ENCODE peak calls at places on chromosomes 2 and 18, in five cellular contexts. One of them, this sample, is unnamed. For H3K4me1, the result is how much of the 10 kb centered on the place peaks cover.

GRCh38 chr2:5121677-5122076 is 570.5 kb upstream of the SOX11 start:
- DNase-seq in HepG2: no peak
- DNase-seq in GM12878: no peak
- DNase-seq in K562: no peak
- DNase-seq in HCT116: no peak
- DNase-seq in this sample: no peak

GRCh38 chr2:106065983-106066826 is 127.9 kb downstream of the UXS1 start:
- DNase-seq in GM12878: no peak
- DNase-seq in HCT116: no peak
- DNase-seq in HepG2: no peak
- DNase-seq in K562: no peak
- DNase-seq in this sample: no peak

GRCh38 chr2:38030590-38031326 is 45.2 kb downstream of the CYP1B1 start:
- DNase-seq in HCT116: no peak
- DNase-seq in K562: no peak
- DNase-seq in HepG2: no peak
- DNase-seq in GM12878: no peak
- DNase-seq in this sample: no peak

GRCh38 chr2:120481446-120482194 is 135.7 kb downstream of the INHBB start:
- DNase-seq in HepG2: peak
- DNase-seq in GM12878: no peak
- DNase-seq in HCT116: no peak
- DNase-seq in K562: no peak
- DNase-seq in this sample: no peak

GRCh38 chr2:168156661-168157060 is 90.7 kb downstream of the STK39 start:
- DNase-seq in GM12878: no peak
- DNase-seq in HepG2: no peak
- DNase-seq in K562: no peak
- DNase-seq in HCT116: no peak
- DNase-seq in this sample: no peak

GRCh38 chr2:96140941-96141623 is 2.8 kb upstream of the ASTL start:
- DNase-seq in GM12878: no peak
- DNase-seq in HepG2: no peak
- DNase-seq in K562: no peak
- DNase-seq in HCT116: no peak
- DNase-seq in this sample: no peak

GRCh38 chr2:99810241-99810640 is 320.4 kb upstream of the REV1 start:
- DNase-seq in HCT116: no peak
- DNase-seq in K562: no peak
- DNase-seq in HepG2: no peak
- DNase-seq in GM12878: no peak
- DNase-seq in this sample: no peak

GRCh38 chr2:42256502-42256901 is 87.3 kb downstream of the EML4 start:
- DNase-seq in HCT116: no peak
- DNase-seq in HepG2: no peak
- DNase-seq in K562: no peak
- DNase-seq in GM12878: peak
- DNase-seq in this sample: no peak

GRCh38 chr2:20629181-20629580 is 21.7 kb downstream of the HS1BP3 start:
- DNase-seq in GM12878: no peak
- DNase-seq in K562: no peak
- DNase-seq in HepG2: no peak
- DNase-seq in HCT116: no peak
- DNase-seq in this sample: no peak

GRCh38 chr2:65671670-65672069 is 239.3 kb upstream of the SPRED2 start:
- DNase-seq in HCT116: no peak
- DNase-seq in GM12878: no peak
- DNase-seq in HepG2: no peak
- DNase-seq in K562: no peak
- DNase-seq in this sample: no peak

GRCh38 chr2:64405476-64406406 is 48.2 kb upstream of the LGALSL start:
- DNase-seq in HCT116: no peak
- DNase-seq in GM12878: no peak
- DNase-seq in K562: no peak
- DNase-seq in HepG2: no peak
- DNase-seq in this sample: no peak

GRCh38 chr2:36339819-36340218 is 15.8 kb upstream of the CRIM1 start:
- DNase-seq in GM12878: no peak
- DNase-seq in K562: no peak
- DNase-seq in HCT116: no peak
- DNase-seq in HepG2: no peak
- DNase-seq in this sample: no peak

GRCh38 chr2:109644571-109645275 is 30.6 kb downstream of the SOWAHC start:
- DNase-seq in GM12878: no peak
- DNase-seq in HepG2: peak
- DNase-seq in HCT116: no peak
- DNase-seq in K562: no peak
- DNase-seq in this sample: peak

GRCh38 chr2:180562378-180562777 is 418.0 kb upstream of the UBE2E3 start:
- DNase-seq in K562: no peak
- DNase-seq in HCT116: no peak
- DNase-seq in GM12878: no peak
- DNase-seq in HepG2: no peak
- DNase-seq in this sample: no peak

GRCh38 chr2:118732432-118732831 is 115.0 kb downstream of the EN1 start:
- DNase-seq in GM12878: no peak
- DNase-seq in HepG2: no peak
- DNase-seq in K562: no peak
- DNase-seq in HCT116: no peak
- DNase-seq in this sample: no peak

GRCh38 chr2:8882094-8882493 is 44.7 kb upstream of the KIDINS220 start:
- DNase-seq in GM12878: no peak
- DNase-seq in HepG2: peak
- DNase-seq in K562: peak
- DNase-seq in HCT116: peak
- DNase-seq in this sample: peak

GRCh38 chr2:877747-878146 is 72.9 kb upstream of the SNTG2 start:
- DNase-seq in GM12878: no peak
- DNase-seq in HepG2: no peak
- DNase-seq in HCT116: no peak
- DNase-seq in K562: no peak
- DNase-seq in this sample: no peak

GRCh38 chr2:62309465-62310091 is 113.7 kb downstream of the B3GNT2 start:
- DNase-seq in GM12878: peak
- DNase-seq in K562: peak
- DNase-seq in HepG2: no peak
- DNase-seq in HCT116: no peak
- DNase-seq in this sample: no peak

GRCh38 chr2:110206056-110206455 is 1.2 kb upstream of the NPHP1 start:
- DNase-seq in K562: peak
- DNase-seq in HepG2: no peak
- DNase-seq in HCT116: no peak
- DNase-seq in GM12878: no peak
- DNase-seq in this sample: no peak

GRCh38 chr2:189836644-189837043 is 52.4 kb downstream of the PMS1 start:
- DNase-seq in GM12878: no peak
- DNase-seq in HepG2: no peak
- DNase-seq in HCT116: no peak
- DNase-seq in K562: no peak
- DNase-seq in this sample: no peak

GRCh38 chr2:98769784-98770183 is 38.9 kb upstream of the MGAT4A start:
- DNase-seq in K562: no peak
- DNase-seq in GM12878: no peak
- DNase-seq in HepG2: peak
- DNase-seq in HCT116: no peak
- DNase-seq in this sample: no peak

GRCh38 chr2:231648579-231649174 is 56.0 kb downstream of the TEX44 start:
- DNase-seq in HCT116: peak
- DNase-seq in GM12878: no peak
- DNase-seq in HepG2: peak
- DNase-seq in K562: no peak
- DNase-seq in this sample: no peak

GRCh38 chr2:85131116-85131515 is 2.1 kb upstream of the TCF7L1 start:
- DNase-seq in HCT116: no peak
- DNase-seq in HepG2: peak
- DNase-seq in GM12878: no peak
- DNase-seq in K562: peak
- DNase-seq in this sample: no peak

GRCh38 chr2:156476516-156477206 is 40.5 kb downstream of the GPD2 start:
- DNase-seq in HCT116: no peak
- DNase-seq in K562: no peak
- DNase-seq in HepG2: no peak
- DNase-seq in GM12878: peak
- DNase-seq in this sample: no peak
- H3K4me1 ChIP-seq in HCT116: under half
- H3K4me1 ChIP-seq in K562: under half
- H3K4me1 ChIP-seq in HepG2: under half
- H3K4me1 ChIP-seq in GM12878: under half
- H3K4me1 ChIP-seq in this sample: under half

DNA sequence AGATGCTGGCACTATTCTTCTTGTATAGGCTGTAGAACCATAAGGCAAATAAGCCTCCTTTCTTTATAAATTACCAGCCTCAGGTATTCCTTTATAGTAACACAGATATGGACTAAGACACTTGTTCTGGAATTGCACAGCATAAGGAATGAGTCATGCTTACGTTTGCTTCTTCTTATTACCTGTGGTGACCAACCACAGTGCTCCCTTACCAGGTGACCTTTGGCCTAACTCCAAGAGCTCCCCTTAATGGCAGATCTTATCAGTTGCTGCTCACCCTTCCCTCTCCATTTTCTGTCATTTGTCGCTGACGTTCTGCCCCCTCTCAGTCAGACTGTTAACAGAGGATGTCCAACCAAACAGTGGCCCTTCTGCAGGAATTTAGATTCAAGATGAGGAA is 559.6 kb upstream of the GCFC2 start:
- DNase-seq in K562: no peak
- DNase-seq in HepG2: no peak
- DNase-seq in HCT116: no peak
- DNase-seq in GM12878: no peak
- DNase-seq in this sample: no peak
- TF ChIP-seq ZNF274 in K562: no peak
- TF ChIP-seq ZNF274 in HepG2: no peak
- TF ChIP-seq ZNF274 in HCT116: no peak
- TF ChIP-seq ZNF274 in GM12878: no peak
- TF ChIP-seq ZNF274 in this sample: no peak

GRCh38 chr18:77071061-77071460 is 61.5 kb downstream of the MBP start:
- DNase-seq in K562: no peak
- DNase-seq in HepG2: no peak
- DNase-seq in HCT116: no peak
- DNase-seq in GM12878: no peak
- DNase-seq in this sample: no peak
- H3K4me1 ChIP-seq in K562: under half
- H3K4me1 ChIP-seq in HepG2: under half
- H3K4me1 ChIP-seq in HCT116: under half
- H3K4me1 ChIP-seq in GM12878: under half
- H3K4me1 ChIP-seq in this sample: under half

DNA sequence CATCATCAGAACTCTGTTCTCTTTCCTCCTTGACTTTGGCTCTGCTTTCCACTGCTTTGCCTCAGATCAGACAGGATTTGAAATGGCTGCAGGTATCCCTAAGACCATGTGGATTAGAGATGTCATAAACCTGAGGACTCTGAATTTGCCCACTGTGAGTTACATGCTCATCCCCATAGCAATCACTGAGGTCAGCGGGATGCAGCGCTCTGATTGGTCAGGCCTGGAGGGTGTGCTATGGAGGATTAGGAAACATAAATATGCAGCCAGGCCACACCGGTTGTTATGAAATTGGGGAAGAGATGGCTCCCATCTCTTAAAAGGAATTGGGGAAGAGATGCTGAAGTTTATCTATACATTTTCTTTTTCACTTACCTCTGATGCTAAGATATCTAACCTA is 73.7 kb upstream of the DNAJC10 start:
- DNase-seq in HepG2: peak
- DNase-seq in GM12878: peak
- DNase-seq in HCT116: peak
- DNase-seq in K562: peak
- DNase-seq in this sample: no peak
- TF ChIP-seq ZNF274 in HepG2: no peak
- TF ChIP-seq ZNF274 in GM12878: no peak
- TF ChIP-seq ZNF274 in HCT116: no peak
- TF ChIP-seq ZNF274 in K562: no peak
- TF ChIP-seq ZNF274 in this sample: no peak

GRCh38 chr2:174632847-174633620 is 35.4 kb upstream of the WIPF1 start:
- DNase-seq in HCT116: no peak
- DNase-seq in K562: peak
- DNase-seq in HepG2: no peak
- DNase-seq in GM12878: no peak
- DNase-seq in this sample: no peak
- H3K4me1 ChIP-seq in HCT116: under half
- H3K4me1 ChIP-seq in K562: under half
- H3K4me1 ChIP-seq in HepG2: under half
- H3K4me1 ChIP-seq in GM12878: under half
- H3K4me1 ChIP-seq in this sample: under half

GRCh38 chr18:55585586-55586521 is 2.1 kb downstream of the TCF4 start:
- DNase-seq in HepG2: no peak
- DNase-seq in K562: no peak
- DNase-seq in HCT116: no peak
- DNase-seq in GM12878: no peak
- DNase-seq in this sample: no peak
- TF ChIP-seq ZNF274 in HepG2: no peak
- TF ChIP-seq ZNF274 in K562: no peak
- TF ChIP-seq ZNF274 in HCT116: no peak
- TF ChIP-seq ZNF274 in GM12878: no peak
- TF ChIP-seq ZNF274 in this sample: no peak

DNA sequence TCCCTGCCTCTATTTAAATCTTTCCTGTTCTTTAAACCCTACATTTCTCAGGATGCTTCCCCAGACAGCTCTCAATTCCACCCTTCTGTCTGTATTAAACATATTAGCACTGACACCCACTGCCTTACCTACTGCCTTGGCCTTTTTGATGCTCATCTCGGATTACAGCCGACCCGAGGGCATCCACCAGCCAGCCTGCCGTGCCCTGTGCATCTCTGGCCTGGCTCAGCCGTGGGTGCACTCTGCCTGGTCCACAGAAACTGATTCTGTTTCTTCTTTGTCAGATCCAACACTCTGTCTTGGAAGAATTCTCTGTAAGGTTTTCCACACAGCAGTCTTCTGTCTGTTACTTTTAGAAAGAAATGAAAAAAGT is 27.2 kb downstream of the TANC1 start:
- DNase-seq in HepG2: no peak
- DNase-seq in K562: no peak
- DNase-seq in GM12878: no peak
- DNase-seq in HCT116: no peak
- DNase-seq in this sample: no peak
- H3K4me1 ChIP-seq in HepG2: half or more
- H3K4me1 ChIP-seq in K562: under half
- H3K4me1 ChIP-seq in GM12878: under half
- H3K4me1 ChIP-seq in HCT116: under half
- H3K4me1 ChIP-seq in this sample: under half

GRCh38 chr2:15608392-15608761 is 16.7 kb downstream of the DDX1 start:
- DNase-seq in HCT116: no peak
- DNase-seq in HepG2: no peak
- DNase-seq in GM12878: no peak
- DNase-seq in K562: no peak
- DNase-seq in this sample: no peak
- TF ChIP-seq ZNF274 in HCT116: no peak
- TF ChIP-seq ZNF274 in HepG2: no peak
- TF ChIP-seq ZNF274 in GM12878: no peak
- TF ChIP-seq ZNF274 in K562: no peak
- TF ChIP-seq ZNF274 in this sample: no peak